ENCODE peak calls at places on chromosomes 2 and 18, in four cellular contexts. F is HCT116, D is endothelial cell of umbilical vein, H is A549. P is an unnamed sample.

GRCh38 chr2:218285604-218286003 is 6.7 kb downstream of the TMBIM1 start:
- DNase-seq in H (no peak), F (no peak), D (no peak), P (no peak)

GRCh38 chr2:128568106-128568505 is 249.4 kb upstream of the HS6ST1 start:
- DNase-seq in D (no peak), H (no peak), F (no peak), P (peak; percentile 49)

GRCh38 chr2:67304300-67304890 is 92.7 kb upstream of the ETAA1 start:
- DNase-seq in D (no peak), H (no peak), F (no peak), P (no peak)

GRCh38 chr18:78913830-78914585 is 65.6 kb upstream of the SALL3 start:
- DNase-seq in H (no peak), F (no peak), D (no peak), P (no peak)

GRCh38 chr2:202278036-202278760 is 12.6 kb downstream of the NOP58 start:
- DNase-seq in D (peak; percentile 85), H (no peak), F (no peak), P (no peak)

GRCh38 chr2:149915151-149915550 is 327.6 kb upstream of the MMADHC start:
- DNase-seq in H (no peak), D (no peak), F (no peak), P (no peak)

GRCh38 chr2:174748948-174749347 is 15.3 kb downstream of the CHRNA1 start:
- DNase-seq in H (peak; percentile 57), D (peak; percentile 66), F (peak; percentile 66), P (peak; percentile 66)

GRCh38 chr2:181456660-181457120 is 496 bp upstream of the ITGA4 start:
- DNase-seq in H (no peak), F (no peak), D (no peak), P (no peak)

GRCh38 chr18:44747157-44747556 is 66.5 kb downstream of the SETBP1 start:
- DNase-seq in H (no peak), F (no peak), D (no peak), P (no peak)

GRCh38 chr2:204871246-204871953 is 326.1 kb downstream of the PARD3B start:
- DNase-seq in D (peak; percentile 87), F (no peak), H (peak; percentile 3), P (no peak)

GRCh38 chr2:195252018-195252417 is 405.0 kb upstream of the SLC39A10 start:
- DNase-seq in F (no peak), H (no peak), D (no peak), P (peak; percentile 33)

GRCh38 chr2:149005471-149006077 is 32.9 kb upstream of the LYPD6B start:
- DNase-seq in D (no peak), H (no peak), F (no peak), P (no peak)

GRCh38 chr2:113116100-113116958 is 11.1 kb upstream of the IL1RN start:
- DNase-seq in D (no peak), H (no peak), F (no peak), P (no peak)

GRCh38 chr18:36688020-36688965 is 140.5 kb downstream of the TPGS2 start:
- DNase-seq in D (peak; percentile 69), H (peak; percentile 44), F (peak; percentile 52), P (peak; percentile 86)

GRCh38 chr2:207330912-207331311 is 165.2 kb upstream of the KLF7 start:
- DNase-seq in H (peak; percentile 25), F (peak; percentile 94), D (peak; percentile 93), P (no peak)

GRCh38 chr2:60333264-60333663 is 220.2 kb downstream of the BCL11A start:
- DNase-seq in H (no peak), F (no peak), D (no peak), P (no peak)

GRCh38 chr2:147663153-147663961 is 181.5 kb upstream of the ACVR2A start:
- DNase-seq in H (no peak), D (no peak), F (no peak), P (no peak)

GRCh38 chr2:96116879-96117533 is 635 bp upstream of the ADRA2B start:
- DNase-seq in H (peak; percentile 85), D (peak; percentile 17), F (no peak), P (no peak)

GRCh38 chr2:233810385-233810784 is 32.3 kb downstream of the MROH2A start:
- DNase-seq in F (no peak), H (no peak), D (no peak), P (no peak)

GRCh38 chr2:3113769-3114168 is 263.8 kb downstream of the EIPR1 start:
- DNase-seq in F (no peak), H (no peak), D (no peak), P (no peak)

GRCh38 chr2:72132981-72133720 is 14.5 kb downstream of the CYP26B1 start:
- DNase-seq in H (no peak), D (no peak), F (no peak), P (no peak)

GRCh38 chr2:134926231-134926931 is 7.8 kb downstream of the CCNT2 start:
- DNase-seq in F (no peak), D (peak; percentile 26), H (no peak), P (no peak)

GRCh38 chr2:14632133-14632936 is at the start of gene LRATD1:
- DNase-seq in F (no peak), D (peak; percentile 22), H (peak; percentile 27), P (peak; percentile 89)

GRCh38 chr2:78644849-78645248 is 380.7 kb upstream of the REG3G start:
- DNase-seq in H (no peak), D (no peak), F (no peak), P (no peak)

GRCh38 chr2:47039913-47040562 is 115.1 kb downstream of the STPG4 start:
- DNase-seq in H (no peak), D (no peak), F (no peak), P (no peak)

GRCh38 chr2:120180066-120180465 is 43.1 kb downstream of the TMEM185B start:
- DNase-seq in F (no peak), D (no peak), H (no peak), P (no peak)

GRCh38 chr18:58842978-58843661 is 21.6 kb upstream of the ZNF532 start:
- DNase-seq in D (no peak), H (no peak), F (no peak), P (no peak)

GRCh38 chr2:55010915-55011314 is 39.3 kb downstream of the RTN4 start:
- DNase-seq in D (no peak), F (no peak), H (no peak), P (no peak)

GRCh38 chr2:55010149-55010591 is 40.1 kb downstream of the RTN4 start:
- DNase-seq in H (peak; percentile 26), F (no peak), D (no peak), P (no peak)

GRCh38 chr2:55012648-55013484 is 37.4 kb downstream of the RTN4 start:
- DNase-seq in D (peak; percentile 30), H (no peak), F (no peak), P (no peak)

GRCh38 chr2:55013936-55014335 is 36.3 kb downstream of the RTN4 start:
- DNase-seq in F (no peak), D (no peak), H (no peak), P (no peak)

GRCh38 chr2:55011741-55012574 is 38.3 kb downstream of the RTN4 start:
- DNase-seq in F (no peak), D (no peak), H (no peak), P (no peak)
- TF ChIP-seq MAX in F (no peak), D (no peak), H (no peak), P (no peak)

DNA sequence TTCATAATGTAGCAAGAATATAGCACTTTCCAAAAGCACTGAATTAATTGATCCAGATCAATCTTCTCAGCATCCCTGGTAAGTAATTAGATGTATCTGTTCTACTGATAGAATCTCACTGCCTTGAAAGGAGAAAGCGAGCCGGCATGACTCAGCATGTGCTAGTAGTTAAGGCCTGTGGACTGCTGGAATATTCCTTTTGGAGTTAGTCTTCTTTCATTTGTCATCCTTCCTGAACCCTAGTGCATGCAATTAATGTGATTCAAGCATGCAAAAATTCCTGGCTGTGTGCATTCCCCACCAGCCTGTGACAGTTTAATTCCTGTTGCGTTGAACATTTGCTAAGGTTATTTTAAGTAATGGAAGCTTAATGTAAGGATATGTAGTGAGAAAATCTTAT is 128.6 kb downstream of the ARL6IP6 start:
- DNase-seq in D (no peak), F (no peak), H (no peak), P (no peak)
- TF ChIP-seq MAX in D (no peak), F (no peak), H (no peak), P (no peak)

GRCh38 chr18:39531659-39532058 is 1966.1 kb upstream of the CELF4 start:
- DNase-seq in D (no peak), H (no peak), F (no peak), P (no peak)

GRCh38 chr18:39523281-39523680 is 1957.7 kb upstream of the CELF4 start:
- DNase-seq in D (peak; percentile 57), H (peak; percentile 0), F (peak; percentile 40), P (no peak)

GRCh38 chr18:39529358-39529757 is 1963.8 kb upstream of the CELF4 start:
- DNase-seq in H (no peak), D (no peak), F (no peak), P (no peak)

DNA sequence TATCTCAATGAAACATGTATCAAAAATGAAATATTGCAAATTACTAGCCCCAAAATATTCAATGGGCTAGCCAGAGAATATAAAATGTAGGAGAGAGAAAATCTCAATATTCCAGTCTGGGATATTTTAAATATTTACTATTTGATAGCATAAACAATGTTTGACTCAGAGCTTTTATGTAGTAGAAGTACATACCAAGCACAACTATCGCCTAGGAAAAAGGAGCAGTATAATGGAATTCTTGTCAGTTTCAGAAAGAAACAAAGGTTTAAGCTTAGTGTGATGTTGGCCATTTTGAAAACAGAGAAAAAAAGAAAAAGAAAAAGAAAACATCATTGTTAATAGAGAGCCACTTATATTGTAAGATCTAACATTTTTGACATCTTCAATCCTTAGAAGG is 1961.9 kb upstream of the CELF4 start:
- DNase-seq in H (no peak), D (no peak), F (no peak), P (no peak)
- TF ChIP-seq MAX in H (no peak), D (no peak), F (no peak), P (no peak)

DNA sequence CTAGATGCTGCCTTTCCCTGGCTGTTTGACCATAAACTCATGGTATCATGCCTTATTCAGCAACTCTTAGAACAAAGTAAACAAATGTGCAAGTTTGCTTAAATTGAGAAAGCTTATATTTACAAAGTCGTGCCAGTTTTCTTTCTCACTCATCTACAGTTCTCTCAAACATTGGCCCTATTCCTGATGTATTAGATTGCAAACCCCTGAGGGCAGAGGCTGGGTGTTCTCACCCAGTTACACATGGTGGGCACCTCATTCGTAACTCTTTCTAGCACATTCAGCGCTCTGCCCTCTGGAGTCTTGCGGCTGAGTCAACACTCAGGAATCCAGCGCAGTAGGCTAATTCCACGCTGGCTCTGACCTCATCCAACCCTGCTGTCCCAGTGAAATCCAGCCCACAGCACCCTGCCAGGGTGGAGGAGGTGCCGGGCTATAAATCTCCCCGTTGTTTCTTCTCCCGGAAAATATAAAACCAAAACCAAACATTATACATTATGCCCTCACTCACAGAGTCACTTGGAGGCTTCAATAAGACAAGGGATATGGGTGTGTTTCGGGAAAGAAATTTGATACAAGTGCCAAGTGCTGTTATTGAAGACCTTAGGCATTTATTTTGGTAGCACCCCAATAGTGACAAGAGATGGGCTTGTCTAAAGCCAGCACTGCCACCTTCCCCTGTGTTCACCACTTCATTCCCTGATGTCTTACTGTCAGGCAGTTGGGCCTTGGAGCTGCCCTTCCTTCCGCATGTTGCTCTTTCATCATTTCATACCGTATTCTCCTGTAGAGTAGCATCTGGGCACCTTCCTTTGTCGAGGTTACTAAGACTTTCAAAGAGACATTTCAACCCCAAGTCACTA is 287.4 kb downstream of the PRKCE start:
- DNase-seq in H (peak; percentile 91), D (peak; percentile 86), F (peak; percentile 92), P (no peak)
- TF ChIP-seq MAX in H (peak; percentile 99), D (no peak), F (peak; percentile 84), P (no peak)

GRCh38 chr2:29075894-29076700 is 1.8 kb upstream of the PCARE start:
- DNase-seq in F (no peak), D (no peak), H (no peak), P (peak; percentile 36)
- TF ChIP-seq MAX in F (no peak), D (no peak), H (no peak), P (no peak)

P was measured in H1.